ENCODE peak calls at places on chromosomes 16 and 17, in six cellular contexts. F, O, Y, U, X and T are unnamed samples.

GRCh38 chr17:9615486-9615885 is 29.8 kb upstream of the USP43 start:
- DNase-seq in F (no peak), U (no peak), X (peak; percentile 16), O (no peak), Y (no peak), T (no peak)

GRCh38 chr17:6546069-6546718 is 10.2 kb downstream of the PITPNM3 start:
- DNase-seq in U (no peak), O (no peak), Y (no peak), F (no peak), X (peak; percentile 31), T (no peak)

GRCh38 chr17:65896889-65897288 is 295.0 kb downstream of the CEP112 start:
- DNase-seq in F (no peak), O (no peak), U (no peak), X (no peak), Y (no peak), T (no peak)

GRCh38 chr16:21023509-21024202 is 123.1 kb downstream of the LYRM1 start:
- DNase-seq in X (no peak), F (peak; percentile 20), O (no peak), U (no peak), Y (no peak), T (no peak)

GRCh38 chr17:40854175-40854814 is 12.7 kb downstream of the KRT12 start:
- DNase-seq in X (peak; percentile 58), O (no peak), U (no peak), F (peak; percentile 64), Y (no peak), T (no peak)

GRCh38 chr17:78915872-78916632 is 9.1 kb downstream of the TIMP2 start:
- DNase-seq in X (peak; percentile 89), Y (peak; percentile 43), U (no peak), F (no peak), O (peak; percentile 61), T (no peak)

GRCh38 chr17:58691701-58692238 is at the start of gene TEX14:
- DNase-seq in X (peak; percentile 8), F (no peak), U (no peak), O (no peak), Y (no peak), T (peak; percentile 47)

GRCh38 chr16:68396481-68396880 is 51.8 kb downstream of the SMPD3 start:
- DNase-seq in O (peak; percentile 49), Y (peak; percentile 82), F (peak; percentile 51), U (peak; percentile 34), X (peak; percentile 54), T (no peak)

GRCh38 chr17:2369551-2370210 is 31.2 kb downstream of the MNT start:
- DNase-seq in U (peak; percentile 47), F (no peak), Y (no peak), X (no peak), O (no peak), T (peak; percentile 93)

GRCh38 chr16:29875206-29875605 is 12.2 kb upstream of the CDIPT start:
- DNase-seq in X (no peak), U (no peak), Y (no peak), O (no peak), F (no peak), T (no peak)
- H3K4me3 ChIP-seq in X (no peak overlapping the region), U (no peak overlapping the region), Y (no peak overlapping the region), O (no peak overlapping the region), F (no peak overlapping the region), T (no peak overlapping the region)

DNA sequence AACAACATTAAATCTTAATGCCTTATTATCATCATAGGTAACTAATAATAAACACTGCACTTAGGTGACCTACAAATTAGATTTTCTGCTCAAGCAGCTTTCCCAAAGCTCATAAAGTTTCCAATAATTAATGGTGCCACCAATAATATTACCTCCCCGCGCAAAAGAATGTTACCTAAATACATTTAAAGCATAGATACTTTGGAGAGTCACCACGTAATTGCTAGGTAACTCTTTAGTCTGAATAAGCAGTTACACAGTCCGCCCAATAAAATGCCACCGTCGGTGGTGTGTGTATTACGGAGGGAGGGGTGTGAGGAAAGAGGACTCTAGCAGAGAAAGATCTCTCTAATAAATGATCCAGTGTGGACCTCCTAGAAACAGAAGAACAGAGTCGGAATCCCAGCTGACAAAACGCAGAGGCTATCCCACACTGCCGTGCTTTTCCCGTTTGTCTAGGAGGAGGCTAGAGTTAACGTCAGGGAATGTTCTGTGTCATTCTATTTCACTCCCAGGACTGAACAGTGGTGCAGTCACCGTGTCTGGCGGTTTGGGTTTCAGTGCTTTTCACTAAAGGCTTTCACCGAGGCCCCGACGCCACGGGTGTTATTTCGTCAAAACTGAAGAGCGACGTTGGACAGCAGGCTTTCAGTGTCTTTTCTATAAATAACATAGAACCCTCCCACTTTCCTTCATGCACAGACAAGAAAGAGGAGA is 644 bp downstream of the RNFT1 start:
- DNase-seq in F (peak; percentile 66), O (peak; percentile 44), U (peak; percentile 58), Y (peak; percentile 44), X (peak; percentile 81), T (peak; percentile 31)
- H3K4me3 ChIP-seq in F (peak overlapping the region; percentile 74), O (peak overlapping the region; percentile 62), U (peak overlapping the region; percentile 62), Y (peak overlapping the region; percentile 69), X (peak overlapping the region; percentile 82), T (peak overlapping the region; percentile 83)

GRCh38 chr17:45197555-45198334 is 23.9 kb upstream of the FMNL1 start:
- DNase-seq in Y (peak; percentile 94), O (peak; percentile 95), F (peak; percentile 94), U (peak; percentile 94), X (peak; percentile 88), T (peak; percentile 95)

GRCh38 chr17:45200701-45201100 is 21.0 kb upstream of the FMNL1 start:
- DNase-seq in F (no peak), X (peak; percentile 95), U (no peak), Y (no peak), O (no peak), T (no peak)

GRCh38 chr17:45195424-45195823 is 26.3 kb upstream of the FMNL1 start:
- DNase-seq in U (no peak), F (no peak), O (no peak), Y (no peak), X (no peak), T (no peak)

GRCh38 chr17:45201457-45201856 is 20.2 kb upstream of the FMNL1 start:
- DNase-seq in O (no peak), U (no peak), F (no peak), X (no peak), Y (no peak), T (no peak)

DNA sequence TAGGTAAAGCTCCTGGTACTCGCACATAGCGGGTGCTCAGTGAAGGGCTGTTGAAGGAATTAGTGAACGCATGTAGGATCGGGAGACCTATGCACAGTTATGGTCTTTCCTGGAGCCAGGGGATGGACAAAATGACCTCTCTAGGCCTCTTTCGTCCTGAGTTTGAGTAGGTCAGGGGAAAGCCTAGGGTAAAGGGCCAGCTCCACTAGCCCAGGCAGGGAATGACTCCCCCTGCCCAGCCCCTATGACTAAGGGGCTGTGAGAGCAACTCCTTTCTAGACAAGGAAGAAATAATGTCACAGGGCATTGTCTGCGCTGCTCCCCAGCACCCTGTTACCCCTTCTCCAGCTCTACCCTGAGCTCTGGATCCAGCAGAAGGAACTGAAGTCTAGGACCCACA is 24.6 kb upstream of the FMNL1 start:
- DNase-seq in O (no peak), U (no peak), F (no peak), X (no peak), Y (no peak), T (no peak)
- H3K4me3 ChIP-seq in O (no peak overlapping the region), U (no peak overlapping the region), F (no peak overlapping the region), X (no peak overlapping the region), Y (no peak overlapping the region), T (no peak overlapping the region)

DNA sequence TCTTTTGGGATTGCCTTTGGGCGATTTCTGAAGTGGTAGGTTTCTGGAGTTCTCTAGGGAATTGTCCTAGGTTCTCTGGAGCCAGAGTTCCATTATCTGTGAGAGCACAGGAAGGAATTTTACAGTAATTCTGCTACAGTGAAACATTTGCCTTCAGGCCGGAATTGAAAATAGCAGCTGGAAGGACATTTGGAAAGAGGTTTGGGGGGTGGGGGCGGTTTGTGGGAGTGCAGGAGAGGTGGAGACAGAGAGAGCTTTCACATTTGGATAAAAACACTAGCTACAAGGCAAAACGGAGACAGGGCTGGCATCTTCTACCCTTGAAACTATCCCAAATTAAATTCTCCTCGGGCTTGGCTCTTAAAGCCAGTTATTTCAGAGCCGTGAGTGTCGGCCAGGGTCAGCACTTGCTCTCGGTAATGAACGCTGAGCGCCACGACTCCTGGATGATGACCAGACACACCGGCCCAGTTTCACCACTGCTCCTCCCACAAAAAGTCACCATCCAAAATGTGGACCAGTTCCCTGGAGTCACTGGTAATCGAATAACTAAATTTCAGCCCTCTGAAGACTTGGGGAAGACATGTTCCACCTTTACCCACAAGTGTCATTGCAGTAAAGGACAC is 67.7 kb upstream of the TANC2 start:
- DNase-seq in U (no peak), X (no peak), F (peak; percentile 35), O (no peak), Y (no peak), T (no peak)
- H3K4me3 ChIP-seq in U (no peak overlapping the region), X (no peak overlapping the region), F (no peak overlapping the region), O (no peak overlapping the region), Y (no peak overlapping the region), T (no peak overlapping the region)

DNA sequence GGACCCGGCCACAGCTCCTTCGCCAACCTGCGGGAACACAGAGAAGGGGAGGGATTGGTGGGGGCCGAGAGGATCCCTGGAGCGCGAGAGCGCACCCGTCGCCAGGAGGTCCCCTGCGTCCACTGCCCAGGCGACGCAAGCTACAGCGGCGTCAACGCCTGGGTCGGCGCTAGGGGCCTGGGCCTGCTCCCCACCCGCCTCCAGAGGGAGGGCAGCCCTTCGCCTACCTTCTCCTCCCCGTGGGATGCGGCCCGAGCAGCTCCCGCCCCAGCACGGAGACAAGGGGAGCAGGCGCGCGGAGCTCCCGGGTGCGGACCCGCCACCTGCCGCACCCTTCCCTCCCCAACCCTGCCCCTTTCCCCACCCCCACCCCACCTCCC is 118.9 kb upstream of the SMURF2 start:
- DNase-seq in Y (no peak), X (peak; percentile 56), U (peak; percentile 39), F (no peak), O (no peak), T (peak; percentile 73)
- H3K4me3 ChIP-seq in Y (peak overlapping the region; percentile 9), X (peak overlapping the region; percentile 48), U (peak overlapping the region; percentile 28), F (peak overlapping the region; percentile 6), O (peak overlapping the region; percentile 68), T (peak overlapping the region; percentile 64)

DNA sequence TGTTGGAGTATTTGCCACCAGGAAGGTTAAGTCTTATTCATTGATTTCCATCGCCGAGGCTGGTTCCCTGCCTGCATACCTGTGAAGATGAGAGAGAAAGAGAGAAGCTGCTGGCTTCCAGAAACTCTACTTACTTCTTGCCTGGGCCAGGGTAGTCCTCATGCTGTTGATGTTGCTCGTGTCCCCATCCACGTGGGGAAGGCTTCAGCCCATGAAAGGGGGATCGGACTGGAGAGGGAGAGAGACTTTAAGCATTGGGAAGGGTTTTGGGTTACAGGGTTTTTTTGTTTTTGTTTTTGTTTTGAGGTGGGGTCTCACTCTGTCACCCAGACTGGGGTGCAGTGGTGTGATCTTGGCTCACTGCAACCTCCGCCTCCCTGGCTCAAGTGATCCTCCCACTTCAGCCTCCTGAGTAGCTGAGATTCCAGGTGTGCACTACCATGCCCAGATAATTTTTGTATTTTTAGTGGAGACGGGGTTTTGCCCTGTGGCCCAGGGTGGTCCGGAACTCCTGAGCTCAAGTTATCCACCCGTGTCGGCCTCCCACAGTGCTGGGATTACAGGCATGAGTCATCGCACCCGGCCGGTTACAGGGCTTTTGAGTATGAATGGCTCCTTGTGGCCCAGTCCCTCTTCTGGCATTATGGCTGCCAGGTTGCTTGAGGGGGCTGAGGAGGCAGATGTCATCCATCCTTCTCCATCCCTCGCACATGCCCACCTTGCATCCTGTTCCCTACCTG is 26.6 kb downstream of the ITGB3 start:
- DNase-seq in F (no peak), O (no peak), Y (no peak), X (no peak), U (no peak), T (no peak)
- H3K4me3 ChIP-seq in F (no peak overlapping the region), O (no peak overlapping the region), Y (no peak overlapping the region), X (no peak overlapping the region), U (no peak overlapping the region), T (no peak overlapping the region)